ENCODE peak calls at places on chromosomes 12 and 14, in six cellular contexts. Y is GM23338; M is kidney tubule cell; P is D341Med; J is stimulated activated naive B cell treated with anti-CD40 and anti-IgM and Interleukin-4, amounts not matched to agents 10 μg/mL and 1 μg/mL and 100 μg/mL, for 72 hours; A is DMS153. S is an unnamed sample.
A peak's percentile ranks its signal among the peaks of the same experiment; 100 is the strongest.

GRCh38 chr14:65470404-65470880 is 57.9 kb downstream of the FUT8 start:
- DNase-seq in Y (peak; percentile 36), M (no peak), P (no peak), J (no peak), A (no peak), S (no peak)

GRCh38 chr14:101505216-101505970 is 55.9 kb upstream of the DIO3 start:
- DNase-seq in Y (no peak), M (no peak), P (no peak), J (no peak), A (no peak), S (peak; percentile 86)

GRCh38 chr12:64679487-64679983 is 69.2 kb downstream of the RASSF3 start:
- DNase-seq in Y (no peak), M (peak; percentile 84), P (no peak), J (no peak), A (peak; percentile 47), S (peak; percentile 80)

GRCh38 chr12:50533971-50534370 is 29.2 kb downstream of the DIP2B start:
- DNase-seq in Y (no peak), M (no peak), P (no peak), J (no peak), A (no peak), S (no peak)

GRCh38 chr12:49598527-49598926 is 6.9 kb downstream of the FAM186B start:
- DNase-seq in Y (no peak), M (no peak), P (no peak), J (no peak), A (no peak), S (no peak)

GRCh38 chr12:118183711-118184110 is 47.8 kb downstream of the PEBP1 start:
- DNase-seq in Y (no peak), M (peak; percentile 7), P (no peak), J (no peak), A (no peak), S (no peak)

GRCh38 chr12:121036810-121037326 is 2.2 kb downstream of the OASL start:
- DNase-seq in Y (no peak), M (peak; percentile 78), P (no peak), J (no peak), A (no peak), S (no peak)

GRCh38 chr12:30296486-30296885 is 399.2 kb downstream of the IPO8 start:
- DNase-seq in Y (no peak), M (no peak), P (no peak), J (no peak), A (no peak), S (no peak)

GRCh38 chr12:46153267-46153872 is 115.5 kb downstream of the SLC38A1 start:
- DNase-seq in Y (peak; percentile 56), M (peak; percentile 19), P (no peak), J (no peak), A (no peak), S (no peak)

GRCh38 chr14:36515105-36515593 is 4.9 kb downstream of the NKX2-1 start:
- DNase-seq in Y (peak; percentile 75), M (no peak), P (no peak), J (no peak), A (peak; percentile 69), S (no peak)

GRCh38 chr12:68878846-68879245 is 54.1 kb downstream of the CPM start:
- DNase-seq in Y (no peak), M (no peak), P (no peak), J (no peak), A (no peak), S (no peak)

GRCh38 chr12:89928467-89928866 is 219.8 kb upstream of the ATP2B1 start:
- DNase-seq in Y (no peak), M (no peak), P (no peak), J (no peak), A (no peak), S (no peak)

GRCh38 chr12:62928632-62929031 is 6.3 kb downstream of the PPM1H start:
- DNase-seq in Y (peak; percentile 42), M (peak; percentile 29), P (no peak), J (no peak), A (no peak), S (no peak)

GRCh38 chr12:41476499-41476898 is 288.4 kb downstream of the PDZRN4 start:
- DNase-seq in Y (no peak), M (no peak), P (no peak), J (no peak), A (peak; percentile 96), S (no peak)

GRCh38 chr12:12333407-12333831 is 16.6 kb downstream of the MANSC1 start:
- DNase-seq in Y (no peak), M (no peak), P (no peak), J (no peak), A (peak; percentile 93), S (no peak)

GRCh38 chr12:93813972-93814821 is 137.0 kb downstream of the CRADD start:
- DNase-seq in Y (no peak), M (no peak), P (no peak), J (no peak), A (peak; percentile 16), S (peak; percentile 100)

GRCh38 chr12:91529829-91530228 is 347.2 kb upstream of the DCN start:
- DNase-seq in Y (no peak), M (peak; percentile 58), P (no peak), J (no peak), A (no peak), S (peak; percentile 90)

GRCh38 chr12:66529934-66530333 is 148.9 kb downstream of the GRIP1 start:
- DNase-seq in Y (no peak), M (no peak), P (no peak), J (no peak), A (no peak), S (no peak)

GRCh38 chr14:23694085-23694975 is 58.2 kb downstream of the DHRS2 start:
- DNase-seq in Y (peak; percentile 75), M (peak; percentile 3), P (no peak), J (no peak), A (peak; percentile 23), S (no peak)

GRCh38 chr14:101472518-101472849 is 88.8 kb upstream of the DIO3 start:
- DNase-seq in Y (no peak), M (no peak), P (no peak), J (no peak), A (no peak), S (no peak)

GRCh38 chr14:102481791-102482238 is 27.8 kb downstream of the ANKRD9 start:
- DNase-seq in Y (no peak), M (peak; percentile 78), P (no peak), J (no peak), A (no peak), S (peak; percentile 87)

GRCh38 chr12:26017484-26018211 is 59.2 kb downstream of the RASSF8 start:
- DNase-seq in Y (peak; percentile 88), M (peak; percentile 55), P (peak; percentile 65), J (no peak), A (no peak), S (no peak)

GRCh38 chr12:130805635-130806034 is 33.4 kb downstream of the STX2 start:
- DNase-seq in Y (no peak), M (no peak), P (no peak), J (no peak), A (no peak), S (no peak)

GRCh38 chr12:45502481-45502880 is 227.0 kb upstream of the ARID2 start:
- DNase-seq in Y (no peak), M (no peak), P (no peak), J (no peak), A (no peak), S (no peak)

GRCh38 chr12:21891763-21892217 is 49.4 kb downstream of the ABCC9 start:
- DNase-seq in Y (no peak), M (no peak), P (no peak), J (no peak), A (no peak), S (no peak)

GRCh38 chr12:51171884-51172514 is 936 bp downstream of the TFCP2 start:
- DNase-seq in Y (peak; percentile 45), M (peak; percentile 49), P (no peak), J (peak; percentile 11), A (no peak), S (no peak)

GRCh38 chr12:55707841-55708694 is at the start of gene ITGA7:
- DNase-seq in Y (peak; percentile 97), M (no peak), P (peak; percentile 86), J (peak; percentile 20), A (no peak), S (no peak)

GRCh38 chr14:55957950-55958349 is 160.3 kb upstream of the PELI2 start:
- DNase-seq in Y (peak; percentile 91), M (no peak), P (no peak), J (no peak), A (no peak), S (no peak)

GRCh38 chr12:56510786-56511185 is 10.8 kb upstream of the RBMS2 start:
- DNase-seq in Y (no peak), M (no peak), P (no peak), J (no peak), A (no peak), S (no peak)

GRCh38 chr12:111353603-111354295 is 15.1 kb downstream of the PHETA1 start:
- DNase-seq in Y (peak; percentile 60), M (no peak), P (no peak), J (no peak), A (no peak), S (no peak)

GRCh38 chr12:1630827-1631591 is 2.0 kb downstream of the WNT5B start:
- DNase-seq in Y (peak; percentile 55), M (no peak), P (no peak), J (no peak), A (no peak), S (no peak)

GRCh38 chr12:53096089-53096741 is 1.3 kb upstream of the IGFBP6 start:
- DNase-seq in Y (peak; percentile 58), M (no peak), P (no peak), J (no peak), A (no peak), S (no peak)